ENCODE peak calls at places on chromosome 21, in five cellular contexts. T is ascending aorta, A is cardiac fibroblast, D is left lung, F is MM.1S. V is an unnamed sample.

GRCh38 chr21:34724131-34724856 is 55.5 kb downstream of the CLIC6 start:
- DNase-seq in F (no peak), A (no peak), T (no peak), D (no peak), V (no peak)

GRCh38 chr21:28991861-28992525 is 684 bp downstream of the LTN1 start:
- DNase-seq in D (no peak), T (no peak), F (peak), A (no peak), V (no peak)

GRCh38 chr21:15026370-15026769 is 38.4 kb downstream of the NRIP1 start:
- DNase-seq in T (no peak), A (no peak), D (no peak), F (no peak), V (no peak)

GRCh38 chr21:10575311-10575667 is 53.9 kb downstream of the TPTE start:
- DNase-seq in F (no peak), A (no peak), T (no peak), D (no peak), V (no peak)

GRCh38 chr21:35404247-35404646 is 355.1 kb upstream of the RUNX1 start:
- DNase-seq in F (no peak), A (no peak), D (no peak), T (no peak), V (no peak)

GRCh38 chr21:15422761-15423160 is 307.0 kb upstream of the USP25 start:
- DNase-seq in D (no peak), T (no peak), A (peak), F (no peak), V (no peak)

GRCh38 chr21:27225142-27225541 is 258.3 kb upstream of the ADAMTS5 start:
- DNase-seq in A (peak), T (no peak), D (no peak), F (no peak), V (no peak)

GRCh38 chr21:43903451-43904091 is 38.5 kb downstream of the AGPAT3 start:
- DNase-seq in A (no peak), F (no peak), T (no peak), D (peak), V (peak)

GRCh38 chr21:41913230-41913629 is 34.1 kb upstream of the PRDM15 start:
- DNase-seq in T (no peak), F (no peak), A (no peak), D (no peak), V (no peak)

GRCh38 chr21:41917531-41917930 is 36.3 kb downstream of the C2CD2 start:
- DNase-seq in F (no peak), T (no peak), A (no peak), D (no peak), V (no peak)

GRCh38 chr21:41916888-41917433 is 36.9 kb downstream of the C2CD2 start:
- DNase-seq in D (no peak), T (no peak), F (no peak), A (no peak), V (no peak)

GRCh38 chr21:41914358-41914757 is 35.2 kb upstream of the PRDM15 start:
- DNase-seq in F (no peak), A (no peak), T (no peak), D (no peak), V (no peak)

DNA sequence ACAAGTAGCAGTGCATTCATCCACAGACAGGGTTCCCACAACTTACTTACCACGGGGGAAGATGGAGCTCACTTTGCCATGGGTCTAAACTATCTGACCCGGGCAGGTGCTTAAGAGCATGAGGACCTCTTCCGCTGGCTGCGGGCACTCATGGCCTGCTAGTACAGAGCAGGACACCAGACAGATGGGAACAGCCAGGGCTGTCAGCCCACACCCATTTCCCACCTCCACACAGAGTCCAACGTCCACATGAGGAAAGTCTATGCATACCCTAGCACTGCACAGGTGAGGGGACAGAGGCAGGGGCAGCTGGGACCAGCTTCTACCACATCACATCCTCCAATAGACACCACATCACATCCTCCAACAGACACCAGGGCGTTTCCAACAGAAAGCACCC is 35.8 kb upstream of the PRDM15 start:
- DNase-seq in T (no peak), D (no peak), A (no peak), F (no peak), V (no peak)
- TF ChIP-seq CTCF in T (no peak), D (no peak), A (no peak), F (no peak), V (no peak)

GRCh38 chr21:25139390-25139789 is 467.9 kb downstream of the MRPL39 start:
- DNase-seq in A (no peak), F (no peak), D (no peak), T (no peak), V (no peak)

GRCh38 chr21:25133939-25134338 is 473.3 kb downstream of the MRPL39 start:
- DNase-seq in D (no peak), A (peak), T (no peak), F (no peak), V (no peak)
- TF ChIP-seq CTCF in D (no peak), A (no peak), T (no peak), F (no peak), V (no peak)

GRCh38 chr21:18524097-18524496 is 120.5 kb upstream of the TMPRSS15 start:
- DNase-seq in F (no peak), T (no peak), D (no peak), A (no peak), V (no peak)

GRCh38 chr21:18521204-18521603 is 117.6 kb upstream of the TMPRSS15 start:
- DNase-seq in D (no peak), F (no peak), A (no peak), T (no peak), V (no peak)

GRCh38 chr21:18517905-18518566 is 114.5 kb upstream of the TMPRSS15 start:
- DNase-seq in T (no peak), D (no peak), A (no peak), F (no peak), V (no peak)

DNA sequence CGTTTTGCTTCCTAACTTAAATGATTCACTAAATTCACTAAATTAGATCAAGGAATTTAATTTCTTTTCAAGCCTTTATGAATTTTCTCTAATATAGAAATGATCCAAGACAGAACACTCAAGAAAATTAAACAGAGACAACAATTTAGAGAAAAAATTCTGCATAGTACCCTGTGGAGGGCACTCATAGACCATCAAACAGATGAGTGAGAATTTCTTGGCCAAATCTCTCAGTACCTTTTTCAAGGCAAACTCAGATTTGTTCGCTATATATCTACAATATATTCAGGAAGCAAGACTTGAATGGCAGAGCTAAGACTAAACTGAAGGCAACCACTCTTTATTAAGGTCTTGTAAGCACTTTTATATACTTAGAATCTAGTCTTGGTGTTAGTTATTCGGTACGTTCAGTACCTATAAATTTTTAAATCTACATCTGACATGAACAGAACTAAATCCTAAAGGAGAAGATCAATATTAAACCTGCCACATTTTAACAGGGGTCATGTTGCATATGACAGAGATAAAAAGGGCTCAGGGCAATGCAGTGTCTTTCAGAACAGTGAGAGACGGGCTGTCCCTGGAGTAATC is 118.7 kb upstream of the TMPRSS15 start:
- DNase-seq in T (no peak), F (peak), A (no peak), D (no peak), V (no peak)
- TF ChIP-seq CTCF in T (no peak), F (peak), A (no peak), D (no peak), V (no peak)

DNA sequence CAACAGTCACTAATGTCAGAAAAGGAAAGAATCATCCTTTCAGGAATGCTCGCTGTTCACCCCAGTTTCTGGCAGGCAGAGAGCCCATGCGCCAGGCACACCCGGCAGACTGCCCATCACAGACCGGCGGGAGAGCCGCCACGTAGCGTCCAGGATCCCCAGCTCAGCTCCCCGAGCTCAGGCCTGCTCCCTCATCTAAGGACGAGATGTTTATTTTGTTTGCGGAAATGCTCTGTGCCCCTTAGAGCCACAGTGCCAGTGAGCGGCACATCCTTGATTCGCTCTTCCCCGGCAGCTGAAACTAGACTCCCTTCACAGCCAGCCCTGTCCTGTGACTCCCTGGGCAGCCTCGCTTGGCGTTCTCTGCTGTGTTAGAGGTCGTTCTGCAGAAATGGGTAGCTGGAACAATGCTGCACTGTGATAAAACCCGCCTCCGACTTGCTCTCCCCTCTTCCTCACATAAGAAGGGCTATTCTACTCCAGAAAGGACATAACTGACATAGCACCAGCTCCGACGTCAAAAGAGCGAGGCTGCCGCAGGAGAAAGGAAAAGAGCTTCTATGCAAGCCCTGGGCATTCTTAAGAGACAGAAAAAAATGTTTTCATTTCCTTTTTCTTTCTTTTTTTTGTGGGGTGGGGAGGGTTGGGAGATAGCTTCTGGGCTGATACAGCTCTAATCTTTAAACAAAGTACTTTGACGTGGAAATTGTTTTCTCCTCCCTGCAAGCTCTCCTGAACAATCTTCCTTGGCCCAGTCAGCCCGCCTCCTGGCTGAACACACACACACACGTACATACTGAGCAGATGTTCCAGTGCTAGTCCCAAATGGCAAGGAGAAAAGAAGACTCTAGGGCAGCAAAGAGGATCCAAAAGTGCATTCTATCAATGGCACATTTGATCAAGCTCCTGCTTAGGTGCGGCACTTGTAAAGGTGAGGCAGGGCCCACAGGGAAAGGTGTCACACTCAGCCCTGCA is 37.2 kb downstream of the MRAP start:
- DNase-seq in T (no peak), D (no peak), A (no peak), F (no peak), V (peak)
- TF ChIP-seq CTCF in T (no peak), D (no peak), A (no peak), F (no peak), V (no peak)

DNA sequence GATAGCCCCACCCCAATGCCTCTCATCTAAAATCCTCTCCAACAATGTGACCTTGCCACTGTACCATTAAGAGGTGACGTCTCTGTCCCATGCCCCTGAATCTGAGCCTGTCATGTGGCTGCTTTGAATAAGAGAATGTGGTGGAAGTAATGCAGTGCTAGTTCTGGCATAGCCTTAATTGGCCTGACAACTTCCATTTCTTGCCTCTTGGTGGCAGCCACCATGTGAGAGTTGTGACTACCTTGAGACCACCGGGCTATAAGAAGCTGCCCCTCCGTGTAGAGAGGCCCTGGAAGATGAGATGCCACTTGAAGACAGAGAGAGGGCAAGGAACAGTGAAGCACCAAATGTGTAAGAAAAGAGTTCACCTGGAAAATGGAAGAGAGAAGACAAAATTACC is 95.4 kb downstream of the POFUT2 start:
- DNase-seq in D (no peak), F (no peak), T (no peak), A (no peak), V (no peak)
- TF ChIP-seq CTCF in D (no peak), F (no peak), T (no peak), A (no peak), V (no peak)

GRCh38 chr21:32278518-32279376 is at the start of gene MIS18A:
- DNase-seq in T (peak), F (peak), D (peak), A (peak), V (peak)
- TF ChIP-seq CTCF in T (no peak), F (peak), D (no peak), A (no peak), V (no peak)

DNA sequence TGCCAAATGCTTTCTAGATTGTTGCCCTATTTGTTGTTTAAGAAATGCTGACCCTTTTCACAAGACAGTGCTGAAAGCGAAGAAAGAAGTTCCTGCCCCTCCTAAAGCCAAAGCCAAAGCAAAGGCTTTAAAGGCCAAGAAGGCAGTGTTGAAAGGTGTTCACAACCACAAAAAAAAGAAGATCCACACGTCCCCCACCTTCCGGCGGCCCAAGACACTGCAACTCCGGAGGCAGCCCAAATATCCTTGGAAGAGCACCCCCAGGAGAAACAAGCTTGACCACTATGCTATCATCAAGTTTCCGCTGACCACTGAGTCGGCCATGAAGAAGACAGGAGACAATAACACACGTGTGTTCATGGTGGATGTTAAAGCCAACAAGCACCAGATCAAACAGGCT is 55.7 kb downstream of the PSMG1 start:
- DNase-seq in D (no peak), F (no peak), A (no peak), T (no peak), V (no peak)
- TF ChIP-seq CTCF in D (no peak), F (no peak), A (peak), T (no peak), V (no peak)